ENCODE peak calls at places on chromosomes 16 and 17, in four cellular contexts. K is GM12878, B is HepG2, H is K562. U is an unnamed sample.

GRCh38 chr16:50836121-50836541 is 94.2 kb downstream of the CYLD start:
- DNase-seq in K (no peak), B (no peak), H (no peak), U (no peak)

GRCh38 chr17:70098030-70098429 is 23.0 kb downstream of the KCNJ16 start:
- DNase-seq in K (no peak), B (no peak), H (no peak), U (no peak)

GRCh38 chr17:68355093-68355492 is 63.8 kb downstream of the ARSG start:
- DNase-seq in K (no peak), B (no peak), H (no peak), U (no peak)

GRCh38 chr16:66662445-66663194 is 33.9 kb downstream of the CMTM4 start:
- DNase-seq in K (no peak), B (peak; percentile 64), H (peak; percentile 65), U (peak; percentile 45)

GRCh38 chr16:23837553-23838308 is 1.9 kb downstream of the PRKCB start:
- DNase-seq in K (no peak), B (no peak), H (peak; percentile 62), U (no peak)

GRCh38 chr16:54417384-54417783 is 130.8 kb upstream of the IRX3 start:
- DNase-seq in K (no peak), B (no peak), H (no peak), U (no peak)

GRCh38 chr17:72336804-72337070 is 215.9 kb downstream of the SOX9 start:
- DNase-seq in K (no peak), B (no peak), H (no peak), U (no peak)

GRCh38 chr16:13143551-13143950 is 242.2 kb downstream of the SHISA9 start:
- DNase-seq in K (no peak), B (no peak), H (no peak), U (no peak)

GRCh38 chr17:15171433-15172047 is 93.6 kb downstream of the PMP22 start:
- DNase-seq in K (no peak), B (peak; percentile 37), H (peak; percentile 64), U (peak; percentile 73)

GRCh38 chr17:18241229-18241871 is 15.9 kb downstream of the LLGL1 start:
- DNase-seq in K (no peak), B (no peak), H (no peak), U (no peak)

GRCh38 chr16:89359296-89360147 is 130.8 kb downstream of the ANKRD11 start:
- DNase-seq in K (no peak), B (no peak), H (no peak), U (no peak)

GRCh38 chr17:81170727-81171494 is 4.9 kb upstream of the AATK start:
- DNase-seq in K (no peak), B (no peak), H (no peak), U (no peak)

GRCh38 chr16:51359141-51359960 is 208.3 kb upstream of the SALL1 start:
- DNase-seq in K (no peak), B (no peak), H (no peak), U (no peak)

GRCh38 chr16:142405-142804 is 3.9 kb upstream of the NPRL3 start:
- DNase-seq in K (no peak), B (peak; percentile 52), H (peak; percentile 56), U (no peak)

GRCh38 chr16:143047-143446 is 4.6 kb upstream of the NPRL3 start:
- DNase-seq in K (no peak), B (no peak), H (peak; percentile 94), U (no peak)

GRCh38 chr16:143456-143855 is 5.0 kb upstream of the NPRL3 start:
- DNase-seq in K (no peak), B (no peak), H (no peak), U (no peak)

GRCh38 chr16:140175-140857 is 1.8 kb upstream of the NPRL3 start:
- DNase-seq in K (no peak), B (no peak), H (no peak), U (no peak)

DNA sequence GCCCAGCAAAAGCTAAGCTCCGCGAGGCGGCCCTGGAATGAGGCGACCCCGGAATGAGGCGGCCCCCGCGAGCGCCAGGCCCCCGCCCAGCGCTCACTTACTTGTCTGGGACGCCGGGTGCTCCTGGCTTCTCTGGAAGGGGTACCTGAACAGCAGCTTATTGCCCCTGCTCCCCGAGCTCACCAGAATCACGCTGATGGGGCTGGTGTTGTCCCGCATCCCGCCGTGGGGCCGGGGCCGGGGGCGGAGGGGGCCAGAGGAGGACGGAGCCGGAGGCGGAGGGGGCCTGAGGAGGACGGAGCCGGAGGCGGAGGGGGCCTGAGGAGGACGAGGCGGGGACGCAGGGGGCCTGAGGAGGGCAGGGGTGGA is 440 bp downstream of the NPRL3 start:
- DNase-seq in K (no peak), B (no peak), H (peak; percentile 51), U (no peak)
- TF ChIP-seq FOXK2 in K (no peak), B (no peak), H (no peak), U (no peak)

DNA sequence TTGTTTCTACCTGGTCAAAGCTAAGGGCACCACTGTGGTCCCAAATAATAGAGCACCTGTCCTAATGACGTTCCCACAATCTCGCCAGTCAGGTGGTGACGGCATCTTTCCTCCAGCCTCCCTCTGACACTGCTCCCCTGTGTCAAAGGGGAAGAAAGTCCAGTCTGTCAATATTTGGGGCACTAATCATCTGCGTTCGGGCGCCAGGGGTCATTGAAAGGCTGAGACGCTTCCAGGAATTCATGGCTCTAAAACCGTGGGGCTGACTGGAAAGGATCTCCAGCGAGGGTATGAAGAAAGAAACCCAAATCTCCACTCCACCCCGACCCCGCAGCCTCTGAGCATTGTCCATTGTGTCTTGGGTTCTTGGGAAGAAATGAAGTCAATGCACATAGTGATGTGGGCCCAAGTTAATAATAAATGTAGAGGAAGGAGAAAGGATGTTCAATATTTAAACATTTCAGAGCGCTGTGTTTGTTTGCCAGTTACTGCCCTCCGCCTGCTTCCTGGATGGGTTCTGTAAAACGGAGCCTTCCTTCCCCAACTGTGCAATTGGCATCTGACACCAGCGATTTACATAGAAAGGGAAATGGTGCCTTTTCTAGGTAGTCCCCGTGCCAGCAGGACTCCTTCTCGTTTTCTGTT is 103.2 kb downstream of the SOCS1 start:
- DNase-seq in K (no peak), B (peak; percentile 72), H (peak; percentile 41), U (no peak)
- TF ChIP-seq TARDBP in K (no peak), B (peak; percentile 42), H (no peak), U (no peak)

DNA sequence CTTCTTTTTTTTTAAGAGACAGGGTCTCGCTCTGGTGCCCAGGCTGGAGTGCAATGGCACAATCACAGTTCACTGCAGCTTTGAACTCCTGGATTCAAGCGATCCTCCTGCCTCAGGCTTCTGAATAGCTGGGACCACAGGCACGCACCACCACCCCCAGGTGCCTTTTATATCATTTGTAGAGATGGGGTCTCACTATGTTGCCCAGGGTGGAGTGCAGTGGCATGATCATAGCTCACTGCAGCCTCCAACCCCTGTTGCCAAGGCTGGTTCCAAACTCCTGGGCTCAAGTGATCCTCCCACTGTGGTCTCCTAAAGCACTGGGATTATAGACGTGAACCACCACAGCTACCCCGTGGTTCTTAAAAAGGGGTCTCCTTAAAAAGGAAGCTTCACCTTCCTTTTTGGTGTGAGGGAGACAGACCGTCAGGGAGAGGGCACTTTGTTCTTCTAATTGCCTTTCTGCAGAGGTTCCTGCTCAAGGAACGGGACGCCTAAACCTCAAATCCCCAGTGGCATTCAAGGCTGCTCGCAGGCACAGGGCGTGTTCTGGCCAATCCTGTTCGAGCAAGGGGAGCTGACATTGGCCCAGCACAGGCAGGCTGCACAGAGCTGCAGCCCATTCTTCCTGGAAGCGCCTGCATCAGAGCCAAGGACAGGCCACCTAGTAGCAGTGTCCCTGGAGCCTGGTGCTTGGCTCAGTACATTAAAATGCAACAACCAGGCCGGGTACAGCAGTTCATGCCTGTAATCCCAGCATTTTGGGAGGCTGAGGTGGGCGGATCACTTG is 72.0 kb upstream of the CREBBP start:
- DNase-seq in K (no peak), B (no peak), H (no peak), U (no peak)
- TF ChIP-seq FOXK2 in K (no peak), B (no peak), H (no peak), U (no peak)

GRCh38 chr16:71216714-71217113 is 13.8 kb downstream of the HYDIN start:
- DNase-seq in K (no peak), B (no peak), H (no peak), U (no peak)
- TF ChIP-seq TARDBP in K (no peak), B (no peak), H (no peak), U (no peak)

DNA sequence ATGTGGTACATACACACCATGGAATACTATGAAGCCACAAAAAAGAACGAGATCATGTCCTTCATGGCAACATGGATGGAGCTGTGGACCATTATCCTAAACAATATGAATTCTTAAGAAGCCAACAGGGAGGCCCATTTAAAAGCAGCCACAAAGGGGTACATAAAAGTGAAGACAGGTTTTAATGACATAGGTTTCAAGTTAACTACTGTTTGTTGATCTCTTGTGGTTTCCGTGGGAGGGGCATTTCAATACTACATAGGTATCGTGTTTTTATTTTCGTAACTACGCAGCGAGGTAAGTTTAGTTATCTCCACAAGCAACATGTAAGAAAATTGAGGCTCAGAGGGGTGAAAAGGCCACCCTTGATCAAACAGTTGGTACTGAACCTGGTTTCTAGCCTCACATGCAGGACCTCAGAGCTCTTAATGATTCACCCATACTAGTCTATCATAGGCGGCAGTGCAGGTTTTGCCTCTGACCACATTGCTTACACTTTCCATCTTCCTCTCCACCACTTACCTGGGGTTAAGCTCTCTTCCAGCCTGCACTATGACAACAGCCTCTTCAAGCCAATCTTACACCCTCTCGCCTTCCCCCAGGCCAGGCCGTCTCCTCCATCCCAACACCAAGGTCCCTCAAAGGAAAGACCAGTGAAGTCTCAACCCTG is 534.1 kb upstream of the HSBP1 start:
- DNase-seq in K (no peak), B (no peak), H (no peak), U (no peak)
- TF ChIP-seq FOXK2 in K (no peak), B (no peak), H (no peak), U (no peak)